ENCODE peak calls at places on chromosome 16, in eight cellular contexts. X is fibroblast of lung; Z is naive B cell; Q is NCI-H2081; T is right cardiac atrium; F is activated naive CD8-positive, alpha-beta T cell treated with anti-CD3 and anti-CD28 coated beads for 36 hours; A is kidney epithelial cell; C is activated effector memory CD4-positive, alpha-beta T cell treated with Interleukin-2 at 50 U/mL for 16 hours. W is an unnamed sample.
A peak's percentile ranks its signal among the peaks of the same experiment; 100 is the strongest.

GRCh38 chr16:86718118-86718517 is 139.8 kb downstream of the FOXL1 start:
- DNase-seq in X (no peak), Z (no peak), Q (no peak), T (no peak), F (no peak), A (no peak), C (no peak), W (no peak)

GRCh38 chr16:3129137-3130131 is 5.4 kb upstream of the ZNF213 start:
- DNase-seq in X (peak; percentile 77), Z (peak; percentile 85), Q (peak; percentile 84), T (peak; percentile 86), F (peak; percentile 75), A (no peak), C (peak; percentile 70), W (peak; percentile 78)

GRCh38 chr16:79598341-79599181 is 2.0 kb downstream of the MAF start:
- DNase-seq in X (peak; percentile 65), Z (peak; percentile 16), Q (peak; percentile 46), T (peak; percentile 86), F (no peak), A (no peak), C (peak; percentile 47), W (no peak)

GRCh38 chr16:23187341-23187740 is 4.8 kb downstream of the SCNN1G start:
- DNase-seq in X (no peak), Z (no peak), Q (no peak), T (no peak), F (no peak), A (no peak), C (no peak), W (no peak)

GRCh38 chr16:4089811-4090293 is 26.4 kb downstream of the ADCY9 start:
- DNase-seq in X (no peak), Z (no peak), Q (no peak), T (no peak), F (no peak), A (no peak), C (no peak), W (no peak)

GRCh38 chr16:50928065-50928464 is 186.2 kb downstream of the CYLD start:
- DNase-seq in X (no peak), Z (no peak), Q (no peak), T (no peak), F (no peak), A (no peak), C (no peak), W (no peak)

GRCh38 chr16:8063151-8063550 is 527.2 kb downstream of the TMEM114 start:
- DNase-seq in X (no peak), Z (no peak), Q (no peak), T (no peak), F (no peak), A (no peak), C (no peak), W (no peak)

GRCh38 chr16:48687421-48688038 is 77.5 kb upstream of the N4BP1 start:
- DNase-seq in X (peak; percentile 47), Z (no peak), Q (peak; percentile 40), T (peak; percentile 76), F (peak; percentile 36), A (peak; percentile 14), C (no peak), W (peak; percentile 58)

GRCh38 chr16:75236736-75237397 is 14.6 kb downstream of the BCAR1 start:
- DNase-seq in X (no peak), Z (no peak), Q (no peak), T (no peak), F (no peak), A (no peak), C (no peak), W (no peak)

GRCh38 chr16:77227745-77228144 is 28.5 kb downstream of the SYCE1L start:
- DNase-seq in X (no peak), Z (no peak), Q (no peak), T (no peak), F (no peak), A (no peak), C (no peak), W (no peak)

GRCh38 chr16:67161595-67162058 is 1.9 kb downstream of the FBXL8 start:
- DNase-seq in X (no peak), Z (no peak), Q (no peak), T (peak; percentile 82), F (no peak), A (no peak), C (no peak), W (no peak)

GRCh38 chr16:12315330-12316138 is 339.0 kb downstream of the SNX29 start:
- DNase-seq in X (no peak), Z (no peak), Q (peak; percentile 43), T (no peak), F (no peak), A (no peak), C (no peak), W (no peak)

GRCh38 chr16:1670866-1671265 is 7.2 kb upstream of the JPT2 start:
- DNase-seq in X (no peak), Z (no peak), Q (no peak), T (no peak), F (no peak), A (no peak), C (no peak), W (no peak)

GRCh38 chr16:20865420-20866126 is 34.6 kb downstream of the DCUN1D3 start:
- DNase-seq in X (peak; percentile 77), Z (no peak), Q (no peak), T (no peak), F (no peak), A (no peak), C (no peak), W (no peak)

GRCh38 chr16:68229431-68230175 is 6.3 kb downstream of the ESRP2 start:
- DNase-seq in X (peak; percentile 49), Z (peak; percentile 35), Q (peak; percentile 28), T (no peak), F (no peak), A (no peak), C (peak; percentile 32), W (no peak)